ENCODE peak calls at places on chromosomes 5 and 9, in four cellular contexts. L is IMR-90, A is mesendoderm, N is H9. B is an unnamed sample.
A peak's percentile ranks its signal among the peaks of the same experiment; 100 is the strongest.

GRCh38 chr9:18114559-18114958 is 359.4 kb upstream of the ADAMTSL1 start:
- DNase-seq in L (no peak), A (no peak), N (no peak), B (no peak)

GRCh38 chr5:64147379-64147778 is 18.3 kb upstream of the RNF180 start:
- DNase-seq in L (no peak), A (no peak), N (no peak), B (no peak)

GRCh38 chr9:116285320-116285719 is 131.7 kb downstream of the PAPPA start:
- DNase-seq in L (no peak), A (peak; percentile 55), N (peak; percentile 63), B (no peak)

GRCh38 chr9:116800885-116801284 is 113.8 kb downstream of the TRIM32 start:
- DNase-seq in L (no peak), A (peak; percentile 95), N (peak; percentile 50), B (no peak)

GRCh38 chr9:2017459-2018161 is 2.5 kb downstream of the SMARCA2 start:
- DNase-seq in L (peak; percentile 80), A (peak; percentile 45), N (peak; percentile 52), B (peak; percentile 76)

GRCh38 chr5:30808996-30809395 is 384.5 kb upstream of the CDH6 start:
- DNase-seq in L (peak; percentile 46), A (peak; percentile 22), N (no peak), B (no peak)

GRCh38 chr9:38107811-38108304 is 38.8 kb upstream of the SHB start:
- DNase-seq in L (no peak), A (peak; percentile 80), N (no peak), B (no peak)

GRCh38 chr9:124505006-124505900 is 1.9 kb downstream of the NR5A1 start:
- DNase-seq in L (no peak), A (no peak), N (no peak), B (no peak)

GRCh38 chr9:127173063-127173462 is 50.6 kb upstream of the ANGPTL2 start:
- DNase-seq in L (no peak), A (no peak), N (no peak), B (no peak)

GRCh38 chr9:99013550-99013949 is 69.8 kb downstream of the COL15A1 start:
- DNase-seq in L (no peak), A (no peak), N (no peak), B (no peak)

GRCh38 chr9:113376634-113377531 is at the start of gene HDHD3:
- DNase-seq in L (peak; percentile 58), A (peak; percentile 92), N (peak; percentile 86), B (peak; percentile 87)

GRCh38 chr5:82812575-82812974 is 264.6 kb downstream of the TMEM167A start:
- DNase-seq in L (peak; percentile 7), A (no peak), N (no peak), B (no peak)

GRCh38 chr9:95411211-95411892 is 93.8 kb upstream of the FANCC start:
- DNase-seq in L (no peak), A (no peak), N (no peak), B (no peak)
- H2BK120ac ChIP-seq in L (peak overlapping the region; percentile 44), A (no peak overlapping the region), N (no peak overlapping the region), B (no peak overlapping the region)

GRCh38 chr9:128644452-128644851 is 12.2 kb downstream of the DYNC2I2 start:
- DNase-seq in L (no peak), A (no peak), N (no peak), B (no peak)
- H3K56ac ChIP-seq in L (no peak overlapping the region), A (no peak overlapping the region), N (no peak overlapping the region), B (no peak overlapping the region)

DNA sequence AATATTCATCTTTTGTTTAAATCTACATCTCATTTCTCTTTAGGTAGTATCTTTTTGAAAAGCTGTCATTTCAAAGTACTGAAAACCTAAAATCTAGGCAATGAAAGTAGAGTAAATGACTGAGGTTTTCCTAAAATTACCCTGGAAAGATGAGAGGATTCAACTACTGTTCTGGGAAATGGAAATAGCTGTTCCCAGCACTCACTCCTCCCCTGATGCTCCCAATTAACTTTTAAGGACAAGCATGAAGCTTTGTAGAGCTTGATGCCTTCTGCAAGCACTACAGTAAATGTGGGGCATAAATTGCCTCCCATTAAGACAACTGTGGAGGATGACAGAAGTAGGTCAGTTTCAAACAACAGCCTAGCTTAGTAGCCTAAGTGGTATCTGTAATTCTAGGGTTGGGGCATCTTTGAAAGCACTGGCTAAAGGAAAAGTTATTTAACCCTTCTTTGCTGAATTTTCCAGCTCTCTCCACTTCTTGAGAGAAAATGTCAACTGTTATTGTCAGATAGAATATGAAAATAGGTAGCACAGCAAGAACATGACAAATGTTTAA is 100.2 kb upstream of the GNA14 start:
- DNase-seq in L (no peak), A (no peak), N (no peak), B (no peak)
- H2BK120ac ChIP-seq in L (no peak overlapping the region), A (no peak overlapping the region), N (no peak overlapping the region), B (no peak overlapping the region)

DNA sequence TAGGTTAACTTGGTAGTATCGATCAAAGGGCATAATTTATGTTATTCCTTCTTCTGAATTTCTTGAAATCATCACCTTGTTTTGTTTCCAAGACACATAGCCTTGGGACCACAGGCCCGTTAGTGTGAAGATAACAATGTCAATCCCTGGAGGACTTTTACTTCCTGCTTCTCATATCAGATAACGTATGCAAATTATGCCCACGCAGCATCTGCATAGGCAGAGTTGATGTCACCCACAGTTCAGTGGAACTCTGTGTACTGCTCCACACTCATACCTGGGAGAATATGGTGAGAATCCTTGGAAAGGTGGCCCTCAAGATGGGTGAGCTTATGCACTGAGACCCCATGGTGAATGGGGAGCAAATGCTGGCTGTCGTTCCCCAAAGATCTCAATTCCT is 95.0 kb downstream of the CFAP90 start:
- DNase-seq in L (no peak), A (peak; percentile 52), N (no peak), B (no peak)
- H3K56ac ChIP-seq in L (no peak overlapping the region), A (no peak overlapping the region), N (no peak overlapping the region), B (no peak overlapping the region)

DNA sequence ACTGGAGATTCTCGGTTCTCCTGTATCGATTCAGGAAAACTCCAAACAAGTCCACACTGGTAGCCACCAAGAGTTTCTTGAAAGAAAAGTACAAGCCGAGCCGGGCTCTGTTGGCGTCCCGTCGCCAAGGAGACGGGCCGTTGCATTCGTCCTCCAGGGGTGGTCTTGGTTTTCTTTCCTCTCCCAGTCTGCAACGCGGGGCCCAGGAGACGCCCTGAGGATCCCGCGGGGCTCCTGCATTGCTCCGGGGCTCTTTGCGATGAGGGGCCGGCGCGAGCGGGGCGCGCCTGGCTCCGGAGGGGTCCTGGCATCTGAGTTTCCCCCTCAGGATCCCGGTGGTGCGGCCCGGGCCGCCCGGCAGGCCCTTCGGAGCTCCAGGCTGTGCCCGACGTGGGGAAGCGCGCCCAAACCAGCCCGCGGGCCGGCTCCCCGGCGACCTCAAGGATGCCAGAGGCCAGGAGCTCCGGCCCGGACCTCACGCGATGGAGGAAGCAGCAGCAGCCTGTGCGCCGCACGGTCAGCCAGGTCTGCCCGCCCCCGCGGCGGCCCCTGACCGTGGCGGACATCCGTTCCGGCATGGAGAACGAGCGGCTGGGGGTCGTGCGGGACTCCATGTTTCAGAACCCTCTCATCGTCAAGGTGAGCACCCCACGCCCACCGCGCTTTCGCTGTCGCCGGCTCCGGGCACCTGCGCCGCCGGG is at the start of gene CFAP77:
- DNase-seq in L (peak; percentile 39), A (peak; percentile 71), N (peak; percentile 70), B (peak; percentile 79)
- H2BK120ac ChIP-seq in L (peak within 1 kb of the TSS; percentile 63), A (peak within 1 kb of the TSS; percentile 55), N (no peak within 1 kb of the TSS), B (no peak within 1 kb of the TSS)

GRCh38 chr9:80881350-80881749 is 808.0 kb downstream of the TLE1 start:
- DNase-seq in L (no peak), A (peak; percentile 4), N (no peak), B (no peak)
- H3K56ac ChIP-seq in L (no peak overlapping the region), A (no peak overlapping the region), N (no peak overlapping the region), B (no peak overlapping the region)

B was measured in H1.